ENCODE peak calls at places on chromosomes 3 and 15, in eight cellular contexts. M, N, P, X, U, O, R and W are unnamed samples.
A peak's percentile ranks its signal among the peaks of the same experiment; 100 is the strongest.

GRCh38 chr3:31968927-31969418 is 12.1 kb downstream of the OSBPL10 start:
- DNase-seq in N (no peak), R (no peak), M (no peak), P (no peak), O (no peak), X (no peak), U (peak; percentile 94), W (peak; percentile 85)

GRCh38 chr3:183193762-183194701 is 31.5 kb upstream of the LAMP3 start:
- DNase-seq in O (no peak), R (no peak), N (no peak), X (no peak), M (no peak), U (no peak), P (no peak), W (no peak)

GRCh38 chr3:128153156-128154011 is at the start of gene EEFSEC:
- DNase-seq in M (peak; percentile 54), O (peak; percentile 95), P (peak; percentile 65), R (peak; percentile 79), U (peak; percentile 79), N (peak; percentile 85), X (peak; percentile 59), W (no peak)

GRCh38 chr3:155643581-155644165 is 101.2 kb downstream of the PLCH1 start:
- DNase-seq in R (no peak), O (no peak), P (no peak), U (no peak), X (no peak), N (no peak), M (no peak), W (no peak)

GRCh38 chr3:47850062-47850802 is 47.3 kb downstream of the DHX30 start:
- DNase-seq in X (no peak), R (no peak), O (no peak), N (no peak), U (peak; percentile 32), P (no peak), M (no peak), W (no peak)

GRCh38 chr3:64203216-64203615 is 22.1 kb downstream of the PRICKLE2 start:
- DNase-seq in N (no peak), R (no peak), O (no peak), U (peak; percentile 27), M (no peak), X (no peak), P (no peak), W (no peak)

GRCh38 chr3:127206611-127207516 is 13.9 kb downstream of the PRR23E start:
- DNase-seq in U (no peak), R (no peak), P (no peak), M (no peak), O (no peak), N (no peak), X (no peak), W (no peak)

GRCh38 chr15:69841046-69841828 is 256.5 kb downstream of the TLE3 start:
- DNase-seq in R (no peak), U (no peak), P (no peak), M (no peak), O (no peak), X (no peak), N (no peak), W (no peak)

GRCh38 chr3:14253983-14254382 is 75.4 kb downstream of the LSM3 start:
- DNase-seq in U (no peak), N (no peak), R (no peak), O (no peak), P (no peak), M (no peak), X (no peak), W (no peak)

GRCh38 chr3:153667341-153667740 is 453.8 kb upstream of the ARHGEF26 start:
- DNase-seq in P (no peak), O (no peak), U (peak; percentile 16), M (no peak), X (no peak), N (no peak), R (no peak), W (no peak)

GRCh38 chr3:172034786-172035685 is 4.3 kb upstream of the FNDC3B start:
- DNase-seq in M (no peak), X (no peak), O (no peak), N (no peak), R (peak; percentile 64), P (no peak), U (no peak), W (no peak)

GRCh38 chr3:49602877-49603411 is 48.7 kb downstream of the BSN start:
- DNase-seq in P (no peak), R (no peak), N (no peak), U (no peak), M (no peak), X (no peak), O (no peak), W (peak; percentile 66)

GRCh38 chr3:105359098-105359762 is 7.5 kb upstream of the ALCAM start:
- DNase-seq in P (no peak), X (no peak), N (no peak), U (peak; percentile 79), M (no peak), O (no peak), R (no peak), W (no peak)

GRCh38 chr3:32856355-32856889 is 38.6 kb downstream of the TRIM71 start:
- DNase-seq in R (no peak), P (no peak), U (no peak), N (no peak), X (no peak), O (no peak), M (no peak), W (no peak)

GRCh38 chr3:141783632-141784031 is 20.4 kb downstream of the GRK7 start:
- DNase-seq in N (no peak), U (no peak), M (no peak), P (no peak), X (no peak), R (no peak), O (no peak), W (no peak)

GRCh38 chr3:71629289-71630252 is 46.0 kb upstream of the FOXP1 start:
- DNase-seq in R (no peak), U (peak; percentile 50), O (no peak), X (no peak), M (no peak), P (no peak), N (no peak), W (no peak)

GRCh38 chr15:90869601-90870353 is 1.4 kb downstream of the FURIN start:
- DNase-seq in R (no peak), X (no peak), N (peak; percentile 89), O (no peak), P (no peak), U (peak; percentile 92), M (peak; percentile 57), W (peak; percentile 46)

GRCh38 chr3:50373865-50374188 is 14.5 kb upstream of the TMEM115 start:
- DNase-seq in R (no peak), O (no peak), M (no peak), X (no peak), U (no peak), P (no peak), N (no peak), W (no peak)

GRCh38 chr3:39124876-39125836 is 17.7 kb downstream of the TTC21A start:
- DNase-seq in P (no peak), O (no peak), N (peak; percentile 22), X (no peak), R (no peak), M (no peak), U (peak; percentile 40), W (no peak)

GRCh38 chr3:181709537-181710279 is 2.0 kb upstream of the SOX2 start:
- DNase-seq in R (peak; percentile 84), P (peak; percentile 52), U (peak; percentile 75), N (peak; percentile 77), M (peak; percentile 64), X (peak; percentile 34), O (peak; percentile 66), W (no peak)

GRCh38 chr3:71702131-71703024 is 22.8 kb downstream of the EIF4E3 start:
- DNase-seq in U (no peak), P (no peak), O (no peak), R (no peak), N (no peak), M (no peak), X (no peak), W (no peak)

GRCh38 chr3:14439501-14440167 is 37.2 kb downstream of the SLC6A6 start:
- DNase-seq in O (no peak), N (peak; percentile 82), M (peak; percentile 53), P (no peak), X (no peak), U (peak; percentile 79), R (no peak), W (no peak)

GRCh38 chr3:109369510-109369909 is 32.2 kb upstream of the DPPA4 start:
- DNase-seq in P (no peak), U (no peak), X (no peak), N (no peak), O (no peak), R (no peak), M (no peak), W (no peak)

GRCh38 chr15:80242132-80242769 is 9.8 kb downstream of the CTXND1 start:
- DNase-seq in P (no peak), N (no peak), U (no peak), M (no peak), O (no peak), R (peak; percentile 65), X (no peak), W (no peak)

GRCh38 chr3:195546130-195546560 is 3.0 kb upstream of the PPP1R2 start:
- DNase-seq in U (peak; percentile 87), P (no peak), N (peak; percentile 57), O (no peak), M (no peak), R (no peak), X (no peak), W (peak; percentile 71)